ENCODE peak calls at places on chromosomes 3 and 15, in six cellular contexts. E is left ventricle myocardium inferior, R is esophagus squamous epithelium, U is IMR-90, I is LNCaP clone FGC, F is body of pancreas. M is an unnamed sample.

GRCh38 chr3:41681479-41681878 is 280.4 kb downstream of the ULK4 start:
- DNase-seq in F (no peak), R (no peak), U (peak; percentile 92), E (no peak), I (no peak), M (peak; percentile 63)

GRCh38 chr3:195284842-195285241 is 13.9 kb upstream of the XXYLT1 start:
- DNase-seq in U (no peak), E (no peak), F (no peak), R (no peak), I (no peak), M (no peak)

GRCh38 chr3:18657858-18658820 is 233.0 kb upstream of the SATB1 start:
- DNase-seq in F (peak; percentile 23), U (no peak), I (no peak), R (no peak), E (no peak), M (peak; percentile 28)

GRCh38 chr3:155093261-155093660 is 13.1 kb downstream of the MME start:
- DNase-seq in I (peak; percentile 94), E (no peak), U (no peak), F (peak; percentile 59), R (no peak), M (no peak)

GRCh38 chr15:90099868-90100854 is 2.1 kb downstream of the IDH2 start:
- DNase-seq in E (no peak), I (no peak), R (no peak), U (peak; percentile 53), F (peak; percentile 86), M (no peak)

GRCh38 chr15:51765751-51766150 is 14.4 kb downstream of the TMOD2 start:
- DNase-seq in R (no peak), I (no peak), E (no peak), F (no peak), U (no peak), M (no peak)

GRCh38 chr3:66469220-66469640 is 31.6 kb downstream of the LRIG1 start:
- DNase-seq in F (no peak), I (no peak), R (no peak), E (no peak), U (peak; percentile 82), M (no peak)

GRCh38 chr3:112390783-112391641 is 58.1 kb downstream of the CD200 start:
- DNase-seq in I (no peak), R (no peak), U (peak; percentile 98), F (no peak), E (no peak), M (peak; percentile 80)

GRCh38 chr15:69394556-69395282 is 19.4 kb upstream of the KIF23 start:
- DNase-seq in I (no peak), U (peak; percentile 64), E (peak; percentile 83), R (no peak), F (peak; percentile 71), M (no peak)

GRCh38 chr3:39779511-39780230 is 29.7 kb upstream of the MYRIP start:
- DNase-seq in I (no peak), E (no peak), U (no peak), F (no peak), R (no peak), M (no peak)

GRCh38 chr15:55196011-55196410 is 730 bp downstream of the RSL24D1 start:
- DNase-seq in E (no peak), I (no peak), R (no peak), F (no peak), U (peak; percentile 4), M (no peak)

GRCh38 chr3:99817047-99817436 is 620 bp upstream of the CMSS1 start:
- DNase-seq in R (no peak), I (no peak), F (no peak), E (no peak), U (no peak), M (no peak)

GRCh38 chr3:65497846-65498245 is 540.9 kb downstream of the MAGI1 start:
- DNase-seq in I (no peak), U (no peak), F (no peak), E (no peak), R (no peak), M (no peak)

GRCh38 chr3:170002829-170003228 is 35.0 kb upstream of the GPR160 start:
- DNase-seq in E (no peak), F (no peak), R (no peak), I (no peak), U (no peak), M (no peak)

GRCh38 chr3:169365993-169366915 is 297.3 kb downstream of the MECOM start:
- DNase-seq in R (no peak), F (peak; percentile 72), I (no peak), E (no peak), U (no peak), M (no peak)

GRCh38 chr3:183210862-183211341 is 42.2 kb upstream of the B3GNT5 start:
- DNase-seq in R (no peak), I (no peak), U (no peak), F (no peak), E (no peak), M (no peak)

GRCh38 chr3:189267981-189268613 is 96.3 kb downstream of the TPRG1 start:
- DNase-seq in E (no peak), I (peak; percentile 28), U (no peak), R (no peak), F (no peak), M (no peak)

GRCh38 chr3:80285370-80285769 is 517.6 kb upstream of the ROBO1 start:
- DNase-seq in U (no peak), E (no peak), R (no peak), I (no peak), F (no peak), M (peak; percentile 14)

GRCh38 chr15:80561500-80561899 is 133.6 kb upstream of the ABHD17C start:
- DNase-seq in I (no peak), E (no peak), R (no peak), F (no peak), U (peak; percentile 19), M (no peak)

GRCh38 chr15:43975326-43975725 is 148.5 kb downstream of the WDR76 start:
- DNase-seq in R (no peak), I (no peak), E (no peak), U (no peak), F (no peak), M (no peak)

GRCh38 chr3:117252208-117252607 is 542.6 kb downstream of the TUSC7 start:
- DNase-seq in R (no peak), F (no peak), E (no peak), I (no peak), U (peak; percentile 1), M (peak; percentile 10)

GRCh38 chr3:145005427-145005826 is 1033.8 kb downstream of the DIPK2A start:
- DNase-seq in U (no peak), I (no peak), E (no peak), R (no peak), F (no peak), M (no peak)

GRCh38 chr3:74067296-74067695 is 442.6 kb upstream of the PDZRN3 start:
- DNase-seq in U (peak; percentile 32), R (no peak), I (peak; percentile 28), F (no peak), E (no peak), M (no peak)

GRCh38 chr3:96813134-96813819 is 1.1 kb upstream of the EPHA6 start:
- DNase-seq in F (peak; percentile 79), U (peak; percentile 30), I (peak; percentile 66), E (peak; percentile 51), R (no peak), M (peak; percentile 48)

GRCh38 chr3:43773273-43774104 is 82.8 kb downstream of the ABHD5 start:
- DNase-seq in E (peak; percentile 21), F (peak; percentile 17), U (peak; percentile 16), I (no peak), R (no peak), M (no peak)

GRCh38 chr3:70108072-70108471 is 108.5 kb downstream of the SAMMSON start:
- DNase-seq in I (peak; percentile 17), R (no peak), U (peak; percentile 4), F (peak; percentile 34), E (no peak), M (no peak)

GRCh38 chr3:49712631-49713317 is 6.7 kb downstream of the AMIGO3 start:
- DNase-seq in I (no peak), R (no peak), F (no peak), E (no peak), U (no peak), M (no peak)

GRCh38 chr15:89171136-89172072 is 50.0 kb downstream of the RLBP1 start:
- DNase-seq in U (peak; percentile 36), R (no peak), I (no peak), E (no peak), F (peak; percentile 51), M (no peak)

GRCh38 chr3:129433565-129433964 is 5.1 kb upstream of the EFCAB12 start:
- DNase-seq in R (no peak), U (no peak), E (no peak), I (no peak), F (no peak), M (no peak)

GRCh38 chr3:141367038-141367730 is 1.1 kb upstream of the ZBTB38 start:
- DNase-seq in R (no peak), E (no peak), F (no peak), I (no peak), U (peak; percentile 100), M (peak; percentile 89)

GRCh38 chr15:65824941-65825544 is 33.0 kb upstream of the DENND4A start:
- DNase-seq in I (no peak), E (no peak), U (peak; percentile 73), F (peak; percentile 46), R (no peak), M (no peak)

DNA sequence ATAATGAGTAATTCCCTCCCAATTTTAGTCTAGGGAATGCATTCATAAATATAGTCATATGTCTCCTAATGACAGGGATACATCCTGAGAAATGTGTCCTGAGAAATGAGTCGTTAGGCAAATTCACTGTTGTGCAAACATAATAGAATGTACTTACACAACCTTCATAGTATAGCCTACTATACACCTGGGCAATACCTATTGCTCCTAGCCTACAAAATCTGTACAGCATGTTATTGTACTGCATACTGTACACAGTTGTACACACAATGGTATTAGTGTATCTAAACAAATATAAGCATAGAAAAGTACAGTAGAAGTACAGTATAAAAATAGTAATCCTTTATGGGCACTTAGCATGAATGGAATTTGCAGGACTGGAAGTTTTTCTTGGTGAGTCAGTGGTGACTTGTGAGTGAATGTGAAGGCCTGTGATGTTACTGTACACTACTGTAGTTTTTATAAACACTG is 6.6 kb downstream of the DTWD1 start:
- DNase-seq in F (no peak), U (peak; percentile 96), E (no peak), R (no peak), I (no peak), M (peak; percentile 87)
- H3K4me3 ChIP-seq in F (no peak overlapping the region), U (no peak overlapping the region), E (no peak overlapping the region), R (no peak overlapping the region), I (no peak overlapping the region), M (no peak overlapping the region)

GRCh38 chr15:40441736-40442531 is 1.2 kb downstream of the BAHD1 start:
- DNase-seq in R (no peak), U (no peak), I (no peak), E (no peak), F (peak; percentile 36), M (no peak)
- H3K4me3 ChIP-seq in R (peak overlapping the region; percentile 96), U (peak overlapping the region; percentile 83), I (peak overlapping the region; percentile 47), E (peak overlapping the region; percentile 96), F (peak overlapping the region; percentile 62), M (peak overlapping the region; percentile 60)

GRCh38 chr3:172753125-172753524 is 2.6 kb downstream of the ECT2 start:
- DNase-seq in I (no peak), R (no peak), F (no peak), U (no peak), E (no peak), M (no peak)
- H3K4me3 ChIP-seq in I (no peak overlapping the region), R (no peak overlapping the region), F (no peak overlapping the region), U (no peak overlapping the region), E (no peak overlapping the region), M (no peak overlapping the region)

DNA sequence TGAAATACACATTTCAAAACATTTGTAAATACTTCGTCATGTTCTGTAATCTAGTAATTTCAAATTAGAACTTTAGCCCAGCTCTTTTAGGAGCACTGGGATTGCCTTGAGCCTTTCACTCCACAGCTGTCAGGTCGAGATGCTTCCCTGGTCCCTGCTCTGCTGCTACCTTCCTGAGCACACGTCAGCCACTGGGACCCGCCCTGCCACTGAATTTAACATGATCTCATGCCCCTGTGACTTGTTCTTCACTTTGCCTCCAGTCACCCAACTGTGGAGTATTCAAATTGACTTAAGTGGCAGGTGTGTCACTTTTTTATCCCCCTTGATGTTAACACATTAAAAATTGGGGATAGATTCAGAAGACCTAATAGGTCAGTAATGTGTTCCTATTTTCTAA is 3.3 kb downstream of the ARRDC4 start:
- DNase-seq in E (no peak), F (no peak), U (no peak), R (no peak), I (no peak), M (no peak)
- H3K4me3 ChIP-seq in E (no peak overlapping the region), F (no peak overlapping the region), U (no peak overlapping the region), R (no peak overlapping the region), I (no peak overlapping the region), M (no peak overlapping the region)

M was measured in retinal pigment epithelial cell.